ENCODE peak calls at places on chromosome 5, in four cellular contexts. One of them, this sample, is unnamed.

GRCh38 chr5:101390317-101390908 is 487.3 kb upstream of the ST8SIA4 start:
- DNase-seq in IMR-90: peak
- DNase-seq in DND-41: peak
- DNase-seq in MM.1S: peak
- DNase-seq in this sample: peak

GRCh38 chr5:151029179-151029855 is 8.9 kb downstream of the GPX3 start:
- DNase-seq in DND-41: no peak
- DNase-seq in MM.1S: no peak
- DNase-seq in IMR-90: no peak
- DNase-seq in this sample: no peak

GRCh38 chr5:16143361-16144049 is 36.1 kb downstream of the MARCHF11 start:
- DNase-seq in DND-41: no peak
- DNase-seq in IMR-90: no peak
- DNase-seq in MM.1S: no peak
- DNase-seq in this sample: no peak

GRCh38 chr5:103847060-103847459 is 284.5 kb upstream of the NUDT12 start:
- DNase-seq in DND-41: no peak
- DNase-seq in MM.1S: no peak
- DNase-seq in IMR-90: peak
- DNase-seq in this sample: peak

GRCh38 chr5:95935553-95936100 is 26.0 kb downstream of the ELL2 start:
- DNase-seq in MM.1S: no peak
- DNase-seq in IMR-90: peak
- DNase-seq in DND-41: no peak
- DNase-seq in this sample: peak

GRCh38 chr5:20655211-20655610 is 667.2 kb upstream of the CDH18 start:
- DNase-seq in IMR-90: no peak
- DNase-seq in MM.1S: no peak
- DNase-seq in DND-41: no peak
- DNase-seq in this sample: no peak

GRCh38 chr5:134549714-134550113 is 24.2 kb downstream of the JADE2 start:
- DNase-seq in IMR-90: peak
- DNase-seq in DND-41: no peak
- DNase-seq in MM.1S: no peak
- DNase-seq in this sample: peak

GRCh38 chr5:133713209-133713608 is 100.9 kb upstream of the FSTL4 start:
- DNase-seq in DND-41: no peak
- DNase-seq in IMR-90: no peak
- DNase-seq in MM.1S: no peak
- DNase-seq in this sample: no peak

GRCh38 chr5:163874431-163874830 is 369.0 kb downstream of the MAT2B start:
- DNase-seq in MM.1S: no peak
- DNase-seq in DND-41: no peak
- DNase-seq in IMR-90: no peak
- DNase-seq in this sample: no peak

GRCh38 chr5:81209869-81210268 is 23.3 kb upstream of the CKMT2 start:
- DNase-seq in DND-41: no peak
- DNase-seq in IMR-90: no peak
- DNase-seq in MM.1S: no peak
- DNase-seq in this sample: no peak

GRCh38 chr5:181160144-181160754 is 12.9 kb downstream of the OR2V2 start:
- DNase-seq in DND-41: peak
- DNase-seq in IMR-90: peak
- DNase-seq in MM.1S: peak
- DNase-seq in this sample: peak

GRCh38 chr5:142621227-142621626 is 64.7 kb downstream of the FGF1 start:
- DNase-seq in DND-41: no peak
- DNase-seq in MM.1S: no peak
- DNase-seq in IMR-90: peak
- DNase-seq in this sample: peak

GRCh38 chr5:73625905-73626811 is at the start of gene ARHGEF28:
- DNase-seq in DND-41: no peak
- DNase-seq in MM.1S: peak
- DNase-seq in IMR-90: peak
- DNase-seq in this sample: peak

GRCh38 chr5:151719228-151719861 is 32.6 kb upstream of the SPARC start:
- DNase-seq in MM.1S: peak
- DNase-seq in DND-41: peak
- DNase-seq in IMR-90: peak
- DNase-seq in this sample: no peak

GRCh38 chr5:172782169-172783039 is 11.4 kb upstream of the DUSP1 start:
- DNase-seq in MM.1S: no peak
- DNase-seq in DND-41: no peak
- DNase-seq in IMR-90: peak
- DNase-seq in this sample: peak

GRCh38 chr5:173950829-173951228 is 38.1 kb upstream of the C5orf47 start:
- DNase-seq in IMR-90: no peak
- DNase-seq in DND-41: no peak
- DNase-seq in MM.1S: no peak
- DNase-seq in this sample: no peak

GRCh38 chr5:98099448-98100105 is 673.9 kb upstream of the RGMB start:
- DNase-seq in DND-41: no peak
- DNase-seq in MM.1S: no peak
- DNase-seq in IMR-90: peak
- DNase-seq in this sample: peak

GRCh38 chr5:81397169-81397568 is 3.2 kb upstream of the ACOT12 start:
- DNase-seq in IMR-90: peak
- DNase-seq in DND-41: no peak
- DNase-seq in MM.1S: no peak
- DNase-seq in this sample: no peak

GRCh38 chr5:149796836-149797235 is 66.7 kb downstream of the PPARGC1B start:
- DNase-seq in MM.1S: no peak
- DNase-seq in IMR-90: no peak
- DNase-seq in DND-41: no peak
- DNase-seq in this sample: no peak

GRCh38 chr5:73974871-73975351 is 348.9 kb downstream of the ARHGEF28 start:
- DNase-seq in IMR-90: no peak
- DNase-seq in DND-41: no peak
- DNase-seq in MM.1S: no peak
- DNase-seq in this sample: peak

GRCh38 chr5:161314033-161314432 is 232.5 kb downstream of the GABRB2 start:
- DNase-seq in DND-41: no peak
- DNase-seq in MM.1S: no peak
- DNase-seq in IMR-90: no peak
- DNase-seq in this sample: no peak

GRCh38 chr5:96537386-96537785 is 104.3 kb upstream of the PCSK1 start:
- DNase-seq in DND-41: peak
- DNase-seq in IMR-90: peak
- DNase-seq in MM.1S: peak
- DNase-seq in this sample: peak

GRCh38 chr5:131682824-131683223 is 47.8 kb upstream of the RAPGEF6 start:
- DNase-seq in DND-41: no peak
- DNase-seq in IMR-90: no peak
- DNase-seq in MM.1S: no peak
- DNase-seq in this sample: no peak

GRCh38 chr5:139915834-139916233 is 120.2 kb downstream of the PSD2 start:
- DNase-seq in MM.1S: no peak
- DNase-seq in DND-41: no peak
- DNase-seq in IMR-90: no peak
- DNase-seq in this sample: no peak

GRCh38 chr5:33657804-33658435 is 217.2 kb downstream of the TARS1 start:
- DNase-seq in MM.1S: no peak
- DNase-seq in IMR-90: no peak
- DNase-seq in DND-41: no peak
- DNase-seq in this sample: no peak

GRCh38 chr5:63233906-63234305 is 655.3 kb downstream of the LRRC70 start:
- DNase-seq in MM.1S: no peak
- DNase-seq in DND-41: no peak
- DNase-seq in IMR-90: no peak
- DNase-seq in this sample: no peak

GRCh38 chr5:102223542-102224444 is 72.3 kb downstream of the SLCO4C1 start:
- DNase-seq in IMR-90: peak
- DNase-seq in DND-41: no peak
- DNase-seq in MM.1S: peak
- DNase-seq in this sample: peak

DNA sequence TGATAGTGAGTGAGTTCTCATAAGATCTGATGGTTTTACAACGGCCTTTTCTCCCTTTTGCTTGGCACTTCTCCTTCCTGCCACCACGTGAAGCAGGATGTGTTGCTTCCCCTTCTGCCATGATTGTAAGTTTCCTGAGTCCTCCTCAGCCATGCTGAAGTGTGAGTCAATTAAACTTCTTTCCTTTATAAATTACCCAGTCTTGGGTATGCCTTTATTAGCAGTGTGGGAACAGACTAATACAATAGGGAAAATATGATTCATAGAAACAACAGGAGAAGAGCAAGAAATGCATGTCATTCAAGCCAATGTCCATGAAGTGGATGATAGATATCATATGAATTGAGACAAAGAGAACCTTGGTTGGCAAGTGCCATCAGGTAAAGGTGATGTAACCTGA is 128.3 kb upstream of the HAPLN1 start:
- DNase-seq in MM.1S: no peak
- DNase-seq in IMR-90: no peak
- DNase-seq in DND-41: no peak
- DNase-seq in this sample: no peak
- H2AFZ ChIP-seq in MM.1S: no peak
- H2AFZ ChIP-seq in IMR-90: no peak
- H2AFZ ChIP-seq in DND-41: no peak
- H2AFZ ChIP-seq in this sample: no peak

DNA sequence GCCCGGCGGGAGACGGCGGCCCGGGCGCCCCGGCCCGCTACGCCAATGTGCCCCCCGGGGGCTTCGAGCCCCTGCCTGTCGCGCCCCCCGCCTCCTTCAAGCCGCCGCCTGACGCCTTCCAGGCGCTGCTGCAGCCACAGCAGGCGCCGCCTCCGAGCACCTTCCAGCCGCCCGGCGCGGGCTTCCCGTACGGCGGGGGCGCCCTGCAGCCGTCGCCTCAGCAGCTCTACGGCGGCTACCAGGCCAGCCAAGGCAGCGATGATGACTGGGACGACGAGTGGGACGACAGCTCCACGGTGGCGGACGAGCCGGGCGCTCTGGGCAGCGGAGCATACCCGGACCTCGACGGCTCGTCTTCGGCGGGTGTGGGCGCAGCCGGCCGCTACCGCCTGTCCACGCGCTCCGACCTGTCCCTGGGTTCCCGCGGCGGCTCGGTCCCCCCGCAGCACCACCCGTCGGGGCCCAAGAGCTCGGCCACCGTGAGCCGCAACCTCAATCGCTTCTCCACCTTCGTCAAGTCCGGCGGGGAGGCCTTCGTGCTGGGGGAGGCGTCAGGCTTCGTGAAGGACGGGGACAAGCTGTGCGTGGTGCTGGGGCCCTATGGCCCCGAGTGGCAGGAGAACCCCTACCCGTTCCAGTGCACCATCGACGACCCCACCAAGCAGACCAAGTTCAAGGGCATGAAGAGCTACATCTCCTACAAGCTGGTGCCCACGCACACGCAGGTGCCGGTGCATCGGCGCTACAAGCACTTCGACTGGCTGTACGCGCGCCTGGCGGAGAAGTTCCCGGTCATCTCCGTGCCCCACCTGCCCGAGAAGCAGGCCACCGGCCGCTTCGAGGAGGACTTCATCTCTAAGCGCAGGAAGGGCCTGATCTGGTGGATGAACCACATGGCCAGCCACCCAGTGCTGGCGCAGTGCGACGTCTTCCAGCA is 855 bp downstream of the SNX18 start:
- DNase-seq in IMR-90: peak
- DNase-seq in DND-41: peak
- DNase-seq in MM.1S: peak
- DNase-seq in this sample: peak
- H3K9ac ChIP-seq in IMR-90: peak
- H3K9ac ChIP-seq in DND-41: peak
- H3K9ac ChIP-seq in MM.1S: peak
- H3K9ac ChIP-seq in this sample: no peak

DNA sequence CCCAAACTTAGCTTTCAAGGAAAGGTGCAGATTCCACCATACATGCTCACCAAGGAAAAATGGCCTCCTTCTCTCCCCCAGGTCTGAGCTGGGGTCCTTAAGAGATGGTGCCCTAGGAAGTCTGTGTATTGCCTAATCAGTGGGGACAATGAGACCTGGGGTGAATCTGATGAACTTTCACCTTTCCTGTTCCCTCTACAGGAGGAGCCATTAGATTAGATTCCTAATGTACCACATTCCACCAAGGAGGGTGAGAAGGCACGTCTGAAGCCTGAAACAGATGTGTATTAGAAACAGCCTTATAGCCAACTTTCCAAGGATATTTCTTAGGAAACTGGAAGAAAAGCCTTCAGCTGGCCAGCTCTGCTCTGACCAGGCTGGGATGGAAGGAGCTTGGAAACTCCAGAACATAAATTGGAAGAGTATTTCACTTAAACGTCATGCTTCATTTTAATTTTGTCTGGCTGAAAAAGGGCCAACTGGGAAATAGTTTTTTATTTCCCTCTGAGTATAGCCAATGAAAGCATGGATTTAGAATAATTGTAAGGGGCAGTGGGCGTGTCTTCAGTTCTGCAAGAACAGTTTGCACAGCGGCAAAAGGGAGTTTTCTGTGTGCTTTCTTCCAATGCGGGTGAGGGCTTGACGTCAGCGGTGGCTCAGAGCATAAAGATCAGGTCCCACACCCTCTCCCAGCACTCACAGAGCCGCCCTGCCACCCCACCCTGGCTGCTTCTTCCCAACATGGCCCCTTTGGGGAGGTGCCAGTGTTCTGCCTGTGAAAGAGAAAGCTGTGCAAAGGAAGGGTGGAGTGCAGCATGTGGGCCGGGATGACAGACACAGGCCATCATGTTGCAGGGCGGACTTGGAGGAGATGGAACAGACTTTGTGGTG is 210.9 kb downstream of the ESM1 start:
- DNase-seq in MM.1S: no peak
- DNase-seq in IMR-90: no peak
- DNase-seq in DND-41: no peak
- DNase-seq in this sample: no peak
- H3K4me3 ChIP-seq in MM.1S: no peak
- H3K4me3 ChIP-seq in IMR-90: no peak
- H3K4me3 ChIP-seq in DND-41: no peak
- H3K4me3 ChIP-seq in this sample: no peak

GRCh38 chr5:154447074-154447725 is 1.4 kb downstream of the SAP30L start:
- DNase-seq in MM.1S: no peak
- DNase-seq in IMR-90: no peak
- DNase-seq in DND-41: no peak
- DNase-seq in this sample: no peak
- H2AFZ ChIP-seq in MM.1S: peak
- H2AFZ ChIP-seq in IMR-90: peak
- H2AFZ ChIP-seq in DND-41: peak
- H2AFZ ChIP-seq in this sample: peak

This sample was measured in mammary epithelial cell.